ENCODE peak calls at places on chromosomes 5 and 9, in five cellular contexts. One of them, this sample, is unnamed.

GRCh38 chr9:111263116-111263515 is 66.9 kb downstream of the OR2K2 start:
- DNase-seq in K562: no peak
- DNase-seq in GM12878: no peak
- DNase-seq in SK-N-SH: no peak
- DNase-seq in HepG2: no peak
- DNase-seq in this sample: no peak

GRCh38 chr5:133081716-133082115 is 29.9 kb downstream of the HSPA4 start:
- DNase-seq in K562: no peak
- DNase-seq in GM12878: no peak
- DNase-seq in SK-N-SH: no peak
- DNase-seq in HepG2: no peak
- DNase-seq in this sample: no peak

GRCh38 chr9:37005517-37006140 is 28.4 kb downstream of the PAX5 start:
- DNase-seq in K562: no peak
- DNase-seq in GM12878: no peak
- DNase-seq in SK-N-SH: no peak
- DNase-seq in HepG2: no peak
- DNase-seq in this sample: no peak

GRCh38 chr5:177131711-177132503 is 1.7 kb upstream of the NSD1 start:
- DNase-seq in K562: no peak
- DNase-seq in GM12878: no peak
- DNase-seq in SK-N-SH: no peak
- DNase-seq in HepG2: no peak
- DNase-seq in this sample: no peak

GRCh38 chr5:171483453-171484177 is 64.2 kb downstream of the FGF18 start:
- DNase-seq in K562: no peak
- DNase-seq in GM12878: no peak
- DNase-seq in SK-N-SH: peak
- DNase-seq in HepG2: no peak
- DNase-seq in this sample: no peak

GRCh38 chr5:82163459-82164108 is 114.6 kb downstream of the RPS23 start:
- DNase-seq in K562: no peak
- DNase-seq in GM12878: no peak
- DNase-seq in SK-N-SH: no peak
- DNase-seq in HepG2: no peak
- DNase-seq in this sample: no peak

GRCh38 chr5:146027746-146028145 is 77.6 kb downstream of the PLAC8L1 start:
- DNase-seq in K562: no peak
- DNase-seq in GM12878: no peak
- DNase-seq in SK-N-SH: no peak
- DNase-seq in HepG2: no peak
- DNase-seq in this sample: peak

GRCh38 chr9:119698535-119698934 is 329.3 kb upstream of the BRINP1 start:
- DNase-seq in K562: no peak
- DNase-seq in GM12878: no peak
- DNase-seq in SK-N-SH: no peak
- DNase-seq in HepG2: no peak
- DNase-seq in this sample: no peak

GRCh38 chr5:65102826-65103673 is 334.3 kb downstream of the CWC27 start:
- DNase-seq in K562: no peak
- DNase-seq in GM12878: no peak
- DNase-seq in SK-N-SH: peak
- DNase-seq in HepG2: peak
- DNase-seq in this sample: no peak

GRCh38 chr9:131677445-131678180 is 62.3 kb downstream of the RAPGEF1 start:
- DNase-seq in K562: no peak
- DNase-seq in GM12878: peak
- DNase-seq in SK-N-SH: peak
- DNase-seq in HepG2: peak
- DNase-seq in this sample: no peak

GRCh38 chr5:110803467-110804326 is 64.9 kb downstream of the SLC25A46 start:
- DNase-seq in K562: no peak
- DNase-seq in GM12878: no peak
- DNase-seq in SK-N-SH: no peak
- DNase-seq in HepG2: no peak
- DNase-seq in this sample: no peak

GRCh38 chr5:952597-953271 is 55.9 kb upstream of the NKD2 start:
- DNase-seq in K562: no peak
- DNase-seq in GM12878: no peak
- DNase-seq in SK-N-SH: no peak
- DNase-seq in HepG2: no peak
- DNase-seq in this sample: no peak

GRCh38 chr5:10831416-10831815 is 70.4 kb upstream of the DAP start:
- DNase-seq in K562: no peak
- DNase-seq in GM12878: no peak
- DNase-seq in SK-N-SH: no peak
- DNase-seq in HepG2: no peak
- DNase-seq in this sample: no peak

GRCh38 chr9:34501889-34502425 is 20.8 kb downstream of the ENHO start:
- DNase-seq in K562: no peak
- DNase-seq in GM12878: no peak
- DNase-seq in SK-N-SH: no peak
- DNase-seq in HepG2: peak
- DNase-seq in this sample: no peak

GRCh38 chr9:78319197-78320029 is 22.5 kb downstream of the PSAT1 start:
- DNase-seq in K562: no peak
- DNase-seq in GM12878: no peak
- DNase-seq in SK-N-SH: no peak
- DNase-seq in HepG2: no peak
- DNase-seq in this sample: no peak

GRCh38 chr9:75184471-75184870 is 96.2 kb downstream of the OSTF1 start:
- DNase-seq in K562: no peak
- DNase-seq in GM12878: no peak
- DNase-seq in SK-N-SH: no peak
- DNase-seq in HepG2: no peak
- DNase-seq in this sample: no peak

GRCh38 chr5:141040093-141040762 is 10.9 kb upstream of the PCDHB1 start:
- DNase-seq in K562: no peak
- DNase-seq in GM12878: no peak
- DNase-seq in SK-N-SH: peak
- DNase-seq in HepG2: no peak
- DNase-seq in this sample: peak

GRCh38 chr5:108382784-108383358 is 973 bp upstream of the FBXL17 start:
- DNase-seq in K562: peak
- DNase-seq in GM12878: no peak
- DNase-seq in SK-N-SH: peak
- DNase-seq in HepG2: no peak
- DNase-seq in this sample: no peak

GRCh38 chr5:28734396-28734795 is 1696.0 kb upstream of the CDH9 start:
- DNase-seq in K562: no peak
- DNase-seq in GM12878: no peak
- DNase-seq in SK-N-SH: no peak
- DNase-seq in HepG2: no peak
- DNase-seq in this sample: no peak

GRCh38 chr5:45737153-45737552 is 41.0 kb upstream of the HCN1 start:
- DNase-seq in K562: no peak
- DNase-seq in GM12878: no peak
- DNase-seq in SK-N-SH: no peak
- DNase-seq in HepG2: no peak
- DNase-seq in this sample: no peak

GRCh38 chr9:75200892-75201470 is 112.7 kb downstream of the OSTF1 start:
- DNase-seq in K562: peak
- DNase-seq in GM12878: no peak
- DNase-seq in SK-N-SH: peak
- DNase-seq in HepG2: peak
- DNase-seq in this sample: peak

GRCh38 chr5:172443441-172444109 is 10.8 kb downstream of the SH3PXD2B start:
- DNase-seq in K562: peak
- DNase-seq in GM12878: no peak
- DNase-seq in SK-N-SH: peak
- DNase-seq in HepG2: no peak
- DNase-seq in this sample: peak

GRCh38 chr5:154193176-154193575 is 2.6 kb downstream of the GALNT10 start:
- DNase-seq in K562: no peak
- DNase-seq in GM12878: no peak
- DNase-seq in SK-N-SH: no peak
- DNase-seq in HepG2: no peak
- DNase-seq in this sample: no peak

GRCh38 chr5:132770476-132771159 is 6.4 kb downstream of the SEPTIN8 start:
- DNase-seq in K562: no peak
- DNase-seq in GM12878: no peak
- DNase-seq in SK-N-SH: no peak
- DNase-seq in HepG2: no peak
- DNase-seq in this sample: no peak

GRCh38 chr5:53481354-53481886 is 991 bp downstream of the FST start:
- DNase-seq in K562: no peak
- DNase-seq in GM12878: no peak
- DNase-seq in SK-N-SH: no peak
- DNase-seq in HepG2: no peak
- DNase-seq in this sample: no peak

GRCh38 chr5:60463179-60463868 is 236.6 kb downstream of the DEPDC1B start:
- DNase-seq in K562: no peak
- DNase-seq in GM12878: no peak
- DNase-seq in SK-N-SH: no peak
- DNase-seq in HepG2: peak
- DNase-seq in this sample: no peak

GRCh38 chr9:134204991-134205578 is 40.7 kb upstream of the RNU6ATAC start:
- DNase-seq in K562: no peak
- DNase-seq in GM12878: no peak
- DNase-seq in SK-N-SH: no peak
- DNase-seq in HepG2: peak
- DNase-seq in this sample: no peak

GRCh38 chr5:38800515-38800914 is 45.3 kb upstream of the OSMR start:
- DNase-seq in K562: no peak
- DNase-seq in GM12878: no peak
- DNase-seq in SK-N-SH: no peak
- DNase-seq in HepG2: no peak
- DNase-seq in this sample: no peak

GRCh38 chr5:180785794-180786221 is 16.8 kb downstream of the MGAT1 start:
- DNase-seq in K562: no peak
- DNase-seq in GM12878: no peak
- DNase-seq in SK-N-SH: no peak
- DNase-seq in HepG2: no peak
- DNase-seq in this sample: no peak

GRCh38 chr9:90881648-90882047 is 80.0 kb downstream of the SYK start:
- DNase-seq in K562: no peak
- DNase-seq in GM12878: peak
- DNase-seq in SK-N-SH: no peak
- DNase-seq in HepG2: no peak
- DNase-seq in this sample: no peak

GRCh38 chr9:129176786-129177442 is 1.1 kb downstream of the IER5L start:
- DNase-seq in K562: no peak
- DNase-seq in GM12878: no peak
- DNase-seq in SK-N-SH: peak
- DNase-seq in HepG2: no peak
- DNase-seq in this sample: no peak

GRCh38 chr5:42547894-42548293 is 124.7 kb downstream of the GHR start:
- DNase-seq in K562: no peak
- DNase-seq in GM12878: no peak
- DNase-seq in SK-N-SH: no peak
- DNase-seq in HepG2: no peak
- DNase-seq in this sample: no peak

GRCh38 chr5:42542106-42542505 is 118.9 kb downstream of the GHR start:
- DNase-seq in K562: no peak
- DNase-seq in GM12878: no peak
- DNase-seq in SK-N-SH: no peak
- DNase-seq in HepG2: no peak
- DNase-seq in this sample: no peak

GRCh38 chr5:42543774-42544173 is 120.5 kb downstream of the GHR start:
- DNase-seq in K562: no peak
- DNase-seq in GM12878: no peak
- DNase-seq in SK-N-SH: no peak
- DNase-seq in HepG2: no peak
- DNase-seq in this sample: no peak

GRCh38 chr5:42547146-42547545 is 123.9 kb downstream of the GHR start:
- DNase-seq in K562: no peak
- DNase-seq in GM12878: no peak
- DNase-seq in SK-N-SH: no peak
- DNase-seq in HepG2: no peak
- DNase-seq in this sample: no peak

DNA sequence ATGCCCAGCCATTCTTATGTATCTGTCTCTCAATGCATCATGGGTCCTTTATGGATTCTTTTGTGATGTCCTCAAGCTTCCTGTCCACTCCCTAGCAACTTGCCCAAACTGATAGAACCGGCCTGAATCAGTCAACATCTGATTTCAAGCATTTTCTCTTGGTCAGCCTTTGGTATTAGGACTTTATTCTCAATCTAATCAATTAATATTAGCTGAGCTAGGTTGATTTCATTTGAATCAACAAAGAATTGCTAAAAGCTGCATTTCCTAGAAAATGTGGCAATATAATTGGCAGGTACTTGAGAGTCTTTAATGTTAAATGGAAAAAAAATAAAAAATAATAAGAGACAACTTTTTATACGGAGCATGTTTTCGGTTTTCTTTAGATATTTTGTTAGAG is 121.8 kb downstream of the GHR start:
- DNase-seq in K562: no peak
- DNase-seq in GM12878: no peak
- DNase-seq in SK-N-SH: no peak
- DNase-seq in HepG2: no peak
- DNase-seq in this sample: no peak
- TF ChIP-seq ZBTB33 in K562: no peak
- TF ChIP-seq ZBTB33 in GM12878: no peak
- TF ChIP-seq ZBTB33 in SK-N-SH: no peak
- TF ChIP-seq ZBTB33 in HepG2: no peak
- TF ChIP-seq ZBTB33 in this sample: no peak

GRCh38 chr9:38443181-38443580 is 18.9 kb upstream of the IGFBPL1 start:
- DNase-seq in K562: no peak
- DNase-seq in GM12878: no peak
- DNase-seq in SK-N-SH: no peak
- DNase-seq in HepG2: peak
- DNase-seq in this sample: no peak
- TF ChIP-seq ZBTB33 in K562: no peak
- TF ChIP-seq ZBTB33 in GM12878: no peak
- TF ChIP-seq ZBTB33 in SK-N-SH: no peak
- TF ChIP-seq ZBTB33 in HepG2: no peak
- TF ChIP-seq ZBTB33 in this sample: no peak

GRCh38 chr9:21357479-21358290 is 7.0 kb upstream of the IFNA6 start:
- DNase-seq in K562: no peak
- DNase-seq in GM12878: peak
- DNase-seq in SK-N-SH: no peak
- DNase-seq in HepG2: no peak
- DNase-seq in this sample: no peak
- TF ChIP-seq ZBTB33 in K562: no peak
- TF ChIP-seq ZBTB33 in GM12878: no peak
- TF ChIP-seq ZBTB33 in SK-N-SH: no peak
- TF ChIP-seq ZBTB33 in HepG2: no peak
- TF ChIP-seq ZBTB33 in this sample: no peak

GRCh38 chr5:78631931-78632330 is 16.6 kb downstream of the LHFPL2 start:
- DNase-seq in K562: no peak
- DNase-seq in GM12878: no peak
- DNase-seq in SK-N-SH: no peak
- DNase-seq in HepG2: no peak
- DNase-seq in this sample: no peak

GRCh38 chr5:78633710-78634109 is 14.9 kb downstream of the LHFPL2 start:
- DNase-seq in K562: no peak
- DNase-seq in GM12878: no peak
- DNase-seq in SK-N-SH: no peak
- DNase-seq in HepG2: no peak
- DNase-seq in this sample: no peak

GRCh38 chr5:78636682-78637081 is 11.9 kb downstream of the LHFPL2 start:
- DNase-seq in K562: no peak
- DNase-seq in GM12878: no peak
- DNase-seq in SK-N-SH: no peak
- DNase-seq in HepG2: no peak
- DNase-seq in this sample: no peak

GRCh38 chr5:78632467-78632866 is 16.1 kb downstream of the LHFPL2 start:
- DNase-seq in K562: no peak
- DNase-seq in GM12878: no peak
- DNase-seq in SK-N-SH: no peak
- DNase-seq in HepG2: no peak
- DNase-seq in this sample: no peak

GRCh38 chr5:78634634-78635033 is 13.9 kb downstream of the LHFPL2 start:
- DNase-seq in K562: peak
- DNase-seq in GM12878: no peak
- DNase-seq in SK-N-SH: no peak
- DNase-seq in HepG2: no peak
- DNase-seq in this sample: no peak
- TF ChIP-seq ZBTB33 in K562: no peak
- TF ChIP-seq ZBTB33 in GM12878: no peak
- TF ChIP-seq ZBTB33 in SK-N-SH: no peak
- TF ChIP-seq ZBTB33 in HepG2: no peak
- TF ChIP-seq ZBTB33 in this sample: no peak

This sample was measured in HCT116.